ENCODE peak calls at places on chromosomes 6 and 20, in seven cellular contexts. X is progenitor cell of endocrine pancreas, Y is ascending aorta, J is D721Med, D is WTC11, S is astrocyte of the spinal cord, K is breast epithelium. U is an unnamed sample.

GRCh38 chr6:142395768-142396231 is 94.0 kb downstream of the ADGRG6 start:
- DNase-seq in X (no peak), Y (no peak), J (no peak), D (no peak), S (peak), K (no peak), U (no peak)

GRCh38 chr6:151018035-151018434 is 152.5 kb downstream of the MTHFD1L start:
- DNase-seq in X (no peak), Y (no peak), J (no peak), D (no peak), S (no peak), K (no peak), U (no peak)

GRCh38 chr20:51121272-51121671 is 98.4 kb upstream of the KCNG1 start:
- DNase-seq in X (no peak), Y (no peak), J (no peak), D (no peak), S (peak), K (no peak), U (no peak)

GRCh38 chr6:101614774-101615173 is 221.3 kb downstream of the GRIK2 start:
- DNase-seq in X (no peak), Y (no peak), J (no peak), D (no peak), S (peak), K (no peak), U (no peak)

GRCh38 chr6:105372862-105373182 is 30.1 kb downstream of the PREP start:
- DNase-seq in X (no peak), Y (no peak), J (no peak), D (no peak), S (no peak), K (no peak), U (no peak)

GRCh38 chr6:6820688-6821238 is 232.2 kb downstream of the LY86 start:
- DNase-seq in X (no peak), Y (no peak), J (no peak), D (no peak), S (no peak), K (peak), U (no peak)

GRCh38 chr6:5053864-5054426 is 31.2 kb upstream of the PPP1R3G start:
- DNase-seq in X (no peak), Y (no peak), J (no peak), D (no peak), S (no peak), K (no peak), U (no peak)

GRCh38 chr20:58048096-58048702 is 180.3 kb downstream of the ANKRD60 start:
- DNase-seq in X (peak), Y (no peak), J (no peak), D (peak), S (peak), K (no peak), U (no peak)

GRCh38 chr20:12012241-12013222 is 94.8 kb downstream of the BTBD3 start:
- DNase-seq in X (no peak), Y (no peak), J (peak), D (peak), S (peak), K (no peak), U (no peak)

GRCh38 chr6:154721460-154721859 is 11.8 kb upstream of the SCAF8 start:
- DNase-seq in X (no peak), Y (no peak), J (no peak), D (no peak), S (peak), K (no peak), U (no peak)

GRCh38 chr6:160273196-160273595 is 14.6 kb upstream of the SLC22A2 start:
- DNase-seq in X (no peak), Y (no peak), J (no peak), D (no peak), S (no peak), K (no peak), U (no peak)

GRCh38 chr6:18632670-18633410 is 245.7 kb downstream of the RNF144B start:
- DNase-seq in X (no peak), Y (no peak), J (no peak), D (no peak), S (peak), K (no peak), U (no peak)

GRCh38 chr6:17928514-17929430 is 58.7 kb downstream of the KIF13A start:
- DNase-seq in X (no peak), Y (no peak), J (no peak), D (no peak), S (no peak), K (no peak), U (no peak)

GRCh38 chr20:29427201-29428060 is 1830.0 kb upstream of the DEFB115 start:
- DNase-seq in X (no peak), Y (no peak), J (no peak), D (no peak), S (no peak), K (no peak), U (no peak)

GRCh38 chr6:149331043-149331807 is 13.7 kb downstream of the TAB2 start:
- DNase-seq in X (no peak), Y (no peak), J (no peak), D (no peak), S (peak), K (no peak), U (no peak)

GRCh38 chr6:104955927-104956662 is 812 bp upstream of the LIN28B start:
- DNase-seq in X (peak), Y (no peak), J (no peak), D (peak), S (no peak), K (no peak), U (no peak)

GRCh38 chr6:113526995-113527394 is 330.1 kb upstream of the MARCKS start:
- DNase-seq in X (no peak), Y (no peak), J (no peak), D (no peak), S (no peak), K (no peak), U (no peak)

GRCh38 chr6:119960065-119960464 is 610.5 kb upstream of the MAN1A1 start:
- DNase-seq in X (no peak), Y (no peak), J (no peak), D (no peak), S (no peak), K (no peak), U (no peak)

GRCh38 chr6:99521557-99522286 is 6.5 kb upstream of the USP45 start:
- DNase-seq in X (no peak), Y (no peak), J (no peak), D (peak), S (peak), K (no peak), U (no peak)

GRCh38 chr20:59564171-59564570 is 40.2 kb upstream of the PHACTR3 start:
- DNase-seq in X (no peak), Y (no peak), J (no peak), D (no peak), S (no peak), K (no peak), U (no peak)

GRCh38 chr6:163646133-163646532 is 231.6 kb downstream of the QKI start:
- DNase-seq in X (no peak), Y (no peak), J (no peak), D (no peak), S (no peak), K (no peak), U (no peak)

GRCh38 chr6:15644904-15645303 is 17.9 kb downstream of the DTNBP1 start:
- DNase-seq in X (no peak), Y (no peak), J (no peak), D (no peak), S (no peak), K (no peak), U (no peak)

GRCh38 chr20:15020845-15021244 is 683.4 kb upstream of the FLRT3 start:
- DNase-seq in X (no peak), Y (no peak), J (no peak), D (no peak), S (no peak), K (no peak), U (no peak)

GRCh38 chr6:139370047-139370706 is 4.3 kb downstream of the CITED2 start:
- DNase-seq in X (no peak), Y (no peak), J (no peak), D (no peak), S (peak), K (no peak), U (no peak)

GRCh38 chr6:158867381-158868121 is 48.4 kb upstream of the EZR start:
- DNase-seq in X (no peak), Y (no peak), J (no peak), D (no peak), S (no peak), K (no peak), U (no peak)

GRCh38 chr6:68575765-68576439 is 59.2 kb upstream of the ADGRB3 start:
- DNase-seq in X (peak), Y (no peak), J (no peak), D (peak), S (peak), K (no peak), U (no peak)

GRCh38 chr6:27073441-27073840 is 174.1 kb upstream of the PRSS16 start:
- DNase-seq in X (no peak), Y (no peak), J (no peak), D (no peak), S (no peak), K (no peak), U (no peak)

GRCh38 chr6:52566853-52567279 is 10.0 kb downstream of the TRAM2 start:
- DNase-seq in X (no peak), Y (no peak), J (no peak), D (no peak), S (peak), K (no peak), U (no peak)

GRCh38 chr6:56618050-56618449 is 24.6 kb downstream of the DST start:
- DNase-seq in X (no peak), Y (no peak), J (no peak), D (peak), S (no peak), K (no peak), U (no peak)

GRCh38 chr6:111971181-111971829 is 82.6 kb upstream of the CCN6 start:
- DNase-seq in X (no peak), Y (no peak), J (no peak), D (no peak), S (no peak), K (no peak), U (no peak)

GRCh38 chr6:69881322-69882151 is 15.2 kb downstream of the COL19A1 start:
- DNase-seq in X (no peak), Y (no peak), J (no peak), D (no peak), S (no peak), K (no peak), U (no peak)

GRCh38 chr20:37327748-37328147 is 18.2 kb upstream of the SRC start:
- DNase-seq in X (no peak), Y (peak), J (no peak), D (no peak), S (peak), K (no peak), U (no peak)

DNA sequence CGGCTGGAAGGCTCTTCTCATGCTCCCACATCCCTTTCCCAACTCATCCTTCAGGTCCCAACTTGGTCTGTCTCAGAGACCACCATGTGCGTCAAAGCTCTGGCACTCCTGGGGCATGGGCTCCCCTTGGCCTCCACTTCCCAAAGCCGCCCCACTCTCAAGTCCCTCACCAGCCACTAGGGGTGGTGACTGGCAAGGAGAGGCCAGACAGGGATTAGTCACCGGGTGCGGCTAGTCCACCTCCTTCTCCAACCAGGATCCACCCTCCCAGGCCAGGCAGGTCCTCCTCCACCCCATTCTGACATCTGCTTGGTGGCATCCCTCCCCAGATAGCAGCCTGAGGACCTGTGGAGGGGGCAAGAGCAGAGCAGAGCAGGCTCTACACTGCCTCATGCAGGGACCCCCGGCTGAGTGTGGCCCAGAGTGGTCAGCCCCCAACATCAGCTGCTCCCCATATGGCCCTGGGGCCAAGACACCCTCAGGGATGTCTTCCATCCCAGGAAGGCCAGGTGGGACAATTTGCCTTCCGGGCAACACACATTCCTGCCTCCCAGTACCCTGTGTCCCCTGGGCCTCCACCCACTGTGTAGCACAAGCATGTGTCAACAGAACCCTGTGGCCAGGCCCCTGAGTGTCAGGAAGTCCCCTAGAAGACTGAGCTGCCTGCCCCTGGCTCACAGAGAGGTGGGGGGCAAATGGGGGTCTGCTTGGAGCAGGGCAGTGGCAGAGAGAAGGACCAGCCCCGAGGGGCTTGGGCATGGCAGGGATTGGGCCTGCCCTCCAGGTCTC is 29.2 kb downstream of the YTHDF1 start:
- DNase-seq in X (no peak), Y (no peak), J (no peak), D (no peak), S (no peak), K (no peak), U (no peak)
- TF ChIP-seq CTCF in X (no peak), Y (no peak), J (no peak), D (no peak), S (peak), K (no peak), U (no peak)

GRCh38 chr6:108838101-108838717 is 10.0 kb upstream of the ARMC2 start:
- DNase-seq in X (peak), Y (no peak), J (no peak), D (peak), S (peak), K (no peak), U (no peak)
- TF ChIP-seq CTCF in X (peak), Y (no peak), J (peak), D (no peak), S (peak), K (no peak), U (no peak)

GRCh38 chr6:168815229-168815628 is 374.2 kb downstream of the SMOC2 start:
- DNase-seq in X (no peak), Y (no peak), J (no peak), D (peak), S (no peak), K (no peak), U (no peak)
- TF ChIP-seq CTCF in X (peak), Y (no peak), J (no peak), D (peak), S (peak), K (no peak), U (no peak)

GRCh38 chr6:128517124-128517523 is 3.3 kb downstream of the PTPRK start:
- DNase-seq in X (no peak), Y (no peak), J (no peak), D (no peak), S (no peak), K (no peak), U (no peak)

GRCh38 chr6:128515550-128516513 is 4.6 kb downstream of the PTPRK start:
- DNase-seq in X (no peak), Y (no peak), J (no peak), D (no peak), S (peak), K (no peak), U (no peak)

GRCh38 chr6:128518531-128519131 is 1.8 kb downstream of the PTPRK start:
- DNase-seq in X (no peak), Y (no peak), J (no peak), D (no peak), S (no peak), K (no peak), U (no peak)

GRCh38 chr6:128513878-128514277 is 6.5 kb downstream of the PTPRK start:
- DNase-seq in X (no peak), Y (no peak), J (no peak), D (no peak), S (no peak), K (no peak), U (no peak)

DNA sequence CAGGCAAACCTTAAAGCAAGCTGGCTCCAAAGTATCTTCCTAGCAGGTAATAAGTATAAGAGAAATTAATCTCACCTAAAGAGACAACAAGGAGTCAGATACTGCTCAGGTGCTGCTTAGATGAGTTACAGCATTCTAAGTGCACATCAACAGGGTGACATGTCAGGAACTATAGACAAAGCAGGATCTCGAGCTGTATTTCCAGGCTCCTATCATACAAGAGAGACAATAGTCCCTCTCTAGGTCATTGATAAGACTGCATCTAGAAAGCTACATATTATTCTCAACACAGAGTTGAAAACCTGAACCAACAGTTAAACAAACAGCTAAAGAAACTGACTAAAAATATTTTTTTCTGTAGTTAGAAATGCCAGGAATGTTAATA is 3.9 kb downstream of the PTPRK start:
- DNase-seq in X (no peak), Y (no peak), J (no peak), D (no peak), S (peak), K (no peak), U (no peak)
- TF ChIP-seq CTCF in X (peak), Y (no peak), J (peak), D (no peak), S (peak), K (no peak), U (no peak)

DNA sequence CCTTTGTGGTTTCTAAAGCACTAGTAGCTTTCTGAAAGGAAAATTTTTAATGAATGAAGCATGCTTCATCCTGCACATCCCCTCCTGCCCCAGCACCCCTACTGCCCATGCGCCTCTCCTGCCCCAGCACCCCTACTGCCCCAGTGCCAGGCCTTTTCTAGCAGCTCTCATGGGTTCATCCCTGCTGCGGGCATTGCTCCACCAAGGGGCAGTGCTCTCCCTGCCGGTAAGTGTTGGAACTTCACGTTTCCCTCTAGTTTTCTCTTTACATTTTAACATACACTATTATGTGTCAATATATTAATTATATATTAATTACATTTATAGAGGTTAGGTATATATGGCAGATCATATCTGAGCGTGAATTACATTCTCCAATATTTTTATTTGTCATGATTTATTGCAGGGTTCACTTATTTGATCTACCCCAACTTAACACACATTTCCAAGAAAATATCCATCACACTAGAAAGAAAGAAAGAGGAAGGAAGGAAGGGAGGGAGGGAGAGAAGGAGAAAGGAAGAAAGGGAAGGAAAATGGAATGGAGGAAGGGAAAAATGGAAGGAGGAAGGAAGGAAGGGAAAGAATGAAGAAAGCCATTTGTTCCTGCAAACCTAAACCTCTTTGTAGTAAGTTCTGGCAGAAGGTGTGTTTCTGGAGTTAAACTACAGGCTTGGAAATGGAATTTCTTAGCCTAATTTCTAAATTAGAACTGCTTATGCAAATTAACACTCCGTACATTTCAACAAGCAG is 46.8 kb downstream of the CEP43 start:
- DNase-seq in X (no peak), Y (no peak), J (no peak), D (peak), S (no peak), K (no peak), U (no peak)
- TF ChIP-seq CTCF in X (no peak), Y (no peak), J (no peak), D (peak), S (no peak), K (no peak), U (no peak)

GRCh38 chr20:48287552-48288170 is 502.4 kb upstream of the SULF2 start:
- DNase-seq in X (no peak), Y (no peak), J (no peak), D (no peak), S (no peak), K (no peak), U (no peak)

GRCh38 chr20:48286571-48287551 is 501.6 kb upstream of the SULF2 start:
- DNase-seq in X (no peak), Y (no peak), J (no peak), D (no peak), S (no peak), K (no peak), U (no peak)

GRCh38 chr20:48285656-48286055 is 500.4 kb upstream of the SULF2 start:
- DNase-seq in X (no peak), Y (no peak), J (no peak), D (no peak), S (no peak), K (no peak), U (no peak)

GRCh38 chr20:48292806-48293205 is 507.5 kb upstream of the SULF2 start:
- DNase-seq in X (no peak), Y (no peak), J (no peak), D (peak), S (no peak), K (no peak), U (no peak)

DNA sequence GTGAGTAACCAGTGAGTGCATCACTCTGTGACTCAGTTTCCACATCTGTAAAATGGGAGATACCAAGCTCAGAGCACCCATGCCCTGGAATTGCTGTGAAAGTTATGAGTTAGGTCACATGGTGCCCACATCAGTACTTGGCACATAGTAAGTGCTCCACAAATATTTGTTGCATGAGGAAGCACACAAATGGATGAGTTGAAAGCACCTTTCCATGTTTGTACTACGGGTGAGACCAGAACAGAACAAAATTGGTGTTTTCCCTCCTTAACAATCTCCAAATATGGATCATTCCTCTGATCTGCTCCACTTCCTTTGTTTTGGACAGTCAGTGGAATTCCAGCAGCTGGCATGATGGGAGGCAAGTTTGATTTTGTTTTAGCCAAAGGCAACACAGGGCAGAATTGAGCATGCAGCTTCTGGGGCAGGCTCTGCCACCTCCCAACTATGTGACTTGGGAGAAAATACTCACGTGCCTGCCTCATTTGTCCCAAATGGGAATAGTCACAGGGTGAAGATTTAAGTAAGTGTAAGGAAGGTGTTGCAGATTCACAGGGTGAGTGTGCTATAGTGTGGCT is 503.7 kb upstream of the SULF2 start:
- DNase-seq in X (no peak), Y (no peak), J (no peak), D (no peak), S (no peak), K (no peak), U (no peak)
- TF ChIP-seq CTCF in X (no peak), Y (no peak), J (no peak), D (no peak), S (no peak), K (no peak), U (no peak)

GRCh38 chr20:52921300-52921699 is 50.9 kb upstream of the TSHZ2 start:
- DNase-seq in X (no peak), Y (no peak), J (no peak), D (no peak), S (no peak), K (no peak), U (no peak)

GRCh38 chr20:52924411-52925271 is 47.5 kb upstream of the TSHZ2 start:
- DNase-seq in X (no peak), Y (no peak), J (no peak), D (no peak), S (no peak), K (no peak), U (no peak)

GRCh38 chr20:52918311-52918710 is 53.8 kb upstream of the TSHZ2 start:
- DNase-seq in X (no peak), Y (no peak), J (no peak), D (no peak), S (no peak), K (no peak), U (no peak)

GRCh38 chr20:52926505-52926904 is 45.7 kb upstream of the TSHZ2 start:
- DNase-seq in X (no peak), Y (no peak), J (no peak), D (no peak), S (no peak), K (no peak), U (no peak)

GRCh38 chr20:52923123-52923543 is 49.0 kb upstream of the TSHZ2 start:
- DNase-seq in X (no peak), Y (no peak), J (no peak), D (no peak), S (peak), K (no peak), U (no peak)
- TF ChIP-seq CTCF in X (no peak), Y (no peak), J (no peak), D (no peak), S (no peak), K (no peak), U (no peak)

U was measured in activated B cell treated with CpG ODN at 0.5 μM for 24 hours.